ENCODE peak calls at places on chromosomes 7 and 10, in four cellular contexts. T is anterior cingulate cortex, M is ELR, D is upper lobe of right lung. G is an unnamed sample.

GRCh38 chr7:29277436-29278215 is 83.1 kb downstream of the CHN2 start:
- DNase-seq in D (no peak), T (no peak), M (no peak), G (no peak)

GRCh38 chr10:33489606-33490176 is 155.2 kb upstream of the NRP1 start:
- DNase-seq in D (no peak), T (no peak), M (no peak), G (no peak)

GRCh38 chr7:129438839-129439640 is 4.8 kb downstream of the STRIP2 start:
- DNase-seq in T (no peak), D (no peak), M (peak), G (peak)

GRCh38 chr10:110834622-110835219 is 37.0 kb upstream of the PDCD4 start:
- DNase-seq in M (no peak), T (no peak), D (no peak), G (no peak)

GRCh38 chr7:118194571-118194970 is 10.6 kb downstream of the LSM8 start:
- DNase-seq in M (no peak), T (no peak), D (no peak), G (no peak)

GRCh38 chr7:2036786-2037185 is 196.0 kb downstream of the MAD1L1 start:
- DNase-seq in T (no peak), D (peak), M (no peak), G (no peak)

GRCh38 chr7:5442757-5443305 is 19.2 kb upstream of the TNRC18 start:
- DNase-seq in D (no peak), M (no peak), T (no peak), G (no peak)

GRCh38 chr10:71158251-71158650 is 54.1 kb upstream of the UNC5B start:
- DNase-seq in T (no peak), M (no peak), D (no peak), G (no peak)

GRCh38 chr7:70435634-70436033 is 696.3 kb upstream of the GALNT17 start:
- DNase-seq in D (no peak), T (no peak), M (no peak), G (no peak)

G was measured in M059J.